ENCODE peak calls at places on chromosomes 6 and 20, in five cellular contexts. S is psoas muscle, U is HCEC 1CT, Z is T-helper 9 cell, O is HFFc6. I is an unnamed sample.

GRCh38 chr6:1438471-1438881 is 49.1 kb downstream of the FOXF2 start:
- DNase-seq in S (no peak), O (no peak), U (no peak), Z (no peak), I (no peak)

GRCh38 chr6:161242779-161243693 is 30.8 kb downstream of the AGPAT4 start:
- DNase-seq in O (no peak), U (no peak), S (peak), Z (no peak), I (peak)

GRCh38 chr6:150391414-150391813 is 22.6 kb downstream of the IYD start:
- DNase-seq in Z (no peak), U (no peak), O (no peak), S (no peak), I (no peak)

GRCh38 chr6:2729921-2730320 is 20.8 kb downstream of the MYLK4 start:
- DNase-seq in S (no peak), O (no peak), Z (no peak), U (no peak), I (no peak)

GRCh38 chr6:32116674-32117073 is 7.5 kb upstream of the TNXB start:
- DNase-seq in U (peak), S (no peak), Z (no peak), O (no peak), I (no peak)

GRCh38 chr6:144653885-144654505 is 368.9 kb downstream of the UTRN start:
- DNase-seq in S (no peak), U (no peak), Z (no peak), O (no peak), I (no peak)

GRCh38 chr6:117168296-117169059 is 96.9 kb upstream of the VGLL2 start:
- DNase-seq in Z (no peak), O (no peak), S (no peak), U (no peak), I (no peak)

GRCh38 chr20:6562111-6562510 is 205.4 kb upstream of the BMP2 start:
- DNase-seq in S (no peak), U (peak), O (no peak), Z (no peak), I (no peak)

GRCh38 chr6:100085162-100085431 is 91.1 kb upstream of the MCHR2 start:
- DNase-seq in O (no peak), S (no peak), U (no peak), Z (no peak), I (no peak)

GRCh38 chr6:135062735-135063134 is 8.1 kb upstream of the HBS1L start:
- DNase-seq in O (no peak), U (no peak), Z (no peak), S (no peak), I (no peak)

GRCh38 chr6:116278853-116279231 is 888 bp downstream of the TSPYL1 start:
- DNase-seq in O (no peak), U (peak), S (peak), Z (peak), I (no peak)

GRCh38 chr6:167501831-167502385 is 177.0 kb downstream of the TTLL2 start:
- DNase-seq in Z (no peak), O (no peak), S (no peak), U (no peak), I (no peak)

GRCh38 chr6:17331238-17331637 is 50.1 kb downstream of the RBM24 start:
- DNase-seq in O (no peak), Z (no peak), S (no peak), U (no peak), I (no peak)

GRCh38 chr20:63641146-63641791 is 12.0 kb downstream of the STMN3 start:
- DNase-seq in U (no peak), O (no peak), Z (peak), S (no peak), I (no peak)

GRCh38 chr20:32972181-32973076 is 31.8 kb downstream of the SUN5 start:
- DNase-seq in S (no peak), O (no peak), Z (peak), U (no peak), I (no peak)

GRCh38 chr6:39830444-39830843 is 38.3 kb downstream of the DAAM2 start:
- DNase-seq in U (no peak), S (no peak), O (no peak), Z (no peak), I (no peak)

I was measured in GM04503.